ENCODE peak calls at places on chromosomes 16 and 17, in six cellular contexts. One of them, this sample, is unnamed.

GRCh38 chr17:34756670-34757021 is 177.3 kb downstream of the TMEM132E start:
- DNase-seq in anterior cingulate cortex: no peak
- DNase-seq in NCI-H2171: no peak
- DNase-seq in NCI-H1048: no peak
- DNase-seq in HCT116: no peak
- DNase-seq in activated CD8-positive, alpha-beta T cell treated with anti-CD3 and anti-CD28 coated beads, Interleukin-2, amount 10 ng/mL, durations not matched to agents 7 days and 5 days: no peak
- DNase-seq in this sample: no peak

GRCh38 chr17:69609495-69610315 is 195.2 kb downstream of the MAP2K6 start:
- DNase-seq in HCT116: peak; percentile 24
- DNase-seq in NCI-H1048: no peak
- DNase-seq in NCI-H2171: peak; percentile 7
- DNase-seq in activated CD8-positive, alpha-beta T cell treated with anti-CD3 and anti-CD28 coated beads, Interleukin-2, amount 10 ng/mL, durations not matched to agents 7 days and 5 days: no peak
- DNase-seq in anterior cingulate cortex: no peak
- DNase-seq in this sample: no peak

GRCh38 chr16:11133344-11133921 is 122.6 kb downstream of the SOCS1 start:
- DNase-seq in anterior cingulate cortex: no peak
- DNase-seq in NCI-H1048: no peak
- DNase-seq in HCT116: peak; percentile 79
- DNase-seq in activated CD8-positive, alpha-beta T cell treated with anti-CD3 and anti-CD28 coated beads, Interleukin-2, amount 10 ng/mL, durations not matched to agents 7 days and 5 days: no peak
- DNase-seq in NCI-H2171: no peak
- DNase-seq in this sample: peak; percentile 88

GRCh38 chr16:14003119-14003570 is 68.0 kb upstream of the MRTFB start:
- DNase-seq in anterior cingulate cortex: peak; percentile 80
- DNase-seq in activated CD8-positive, alpha-beta T cell treated with anti-CD3 and anti-CD28 coated beads, Interleukin-2, amount 10 ng/mL, durations not matched to agents 7 days and 5 days: no peak
- DNase-seq in NCI-H2171: no peak
- DNase-seq in HCT116: no peak
- DNase-seq in NCI-H1048: no peak
- DNase-seq in this sample: peak; percentile 81

GRCh38 chr16:52573365-52574104 is 26.6 kb upstream of the TOX3 start:
- DNase-seq in anterior cingulate cortex: no peak
- DNase-seq in NCI-H1048: no peak
- DNase-seq in activated CD8-positive, alpha-beta T cell treated with anti-CD3 and anti-CD28 coated beads, Interleukin-2, amount 10 ng/mL, durations not matched to agents 7 days and 5 days: no peak
- DNase-seq in NCI-H2171: no peak
- DNase-seq in HCT116: no peak
- DNase-seq in this sample: no peak

GRCh38 chr16:27473101-27473900 is 71.3 kb downstream of the IL21R start:
- DNase-seq in anterior cingulate cortex: no peak
- DNase-seq in HCT116: no peak
- DNase-seq in activated CD8-positive, alpha-beta T cell treated with anti-CD3 and anti-CD28 coated beads, Interleukin-2, amount 10 ng/mL, durations not matched to agents 7 days and 5 days: no peak
- DNase-seq in NCI-H1048: no peak
- DNase-seq in NCI-H2171: no peak
- DNase-seq in this sample: no peak

GRCh38 chr16:14289692-14290340 is 218.7 kb downstream of the MRTFB start:
- DNase-seq in anterior cingulate cortex: no peak
- DNase-seq in activated CD8-positive, alpha-beta T cell treated with anti-CD3 and anti-CD28 coated beads, Interleukin-2, amount 10 ng/mL, durations not matched to agents 7 days and 5 days: peak; percentile 53
- DNase-seq in NCI-H1048: no peak
- DNase-seq in HCT116: peak; percentile 64
- DNase-seq in NCI-H2171: no peak
- DNase-seq in this sample: no peak

GRCh38 chr17:39636927-39637736 is at the start of gene STARD3:
- DNase-seq in activated CD8-positive, alpha-beta T cell treated with anti-CD3 and anti-CD28 coated beads, Interleukin-2, amount 10 ng/mL, durations not matched to agents 7 days and 5 days: peak; percentile 94
- DNase-seq in NCI-H2171: peak; percentile 89
- DNase-seq in anterior cingulate cortex: peak; percentile 81
- DNase-seq in HCT116: peak; percentile 73
- DNase-seq in NCI-H1048: peak; percentile 70
- DNase-seq in this sample: peak; percentile 95

GRCh38 chr16:19153876-19154275 is 14.2 kb upstream of the SYT17 start:
- DNase-seq in activated CD8-positive, alpha-beta T cell treated with anti-CD3 and anti-CD28 coated beads, Interleukin-2, amount 10 ng/mL, durations not matched to agents 7 days and 5 days: no peak
- DNase-seq in anterior cingulate cortex: no peak
- DNase-seq in HCT116: peak; percentile 77
- DNase-seq in NCI-H2171: peak; percentile 71
- DNase-seq in NCI-H1048: no peak
- DNase-seq in this sample: no peak

GRCh38 chr17:43648916-43649315 is 12.8 kb downstream of the MEOX1 start:
- DNase-seq in NCI-H1048: no peak
- DNase-seq in NCI-H2171: no peak
- DNase-seq in HCT116: no peak
- DNase-seq in activated CD8-positive, alpha-beta T cell treated with anti-CD3 and anti-CD28 coated beads, Interleukin-2, amount 10 ng/mL, durations not matched to agents 7 days and 5 days: no peak
- DNase-seq in anterior cingulate cortex: no peak
- DNase-seq in this sample: no peak

GRCh38 chr16:9099131-9099625 is 7.7 kb downstream of the HAPSTR1 start:
- DNase-seq in NCI-H1048: no peak
- DNase-seq in NCI-H2171: no peak
- DNase-seq in activated CD8-positive, alpha-beta T cell treated with anti-CD3 and anti-CD28 coated beads, Interleukin-2, amount 10 ng/mL, durations not matched to agents 7 days and 5 days: no peak
- DNase-seq in HCT116: no peak
- DNase-seq in anterior cingulate cortex: no peak
- DNase-seq in this sample: no peak

GRCh38 chr16:88287219-88287618 is 95.5 kb upstream of the ZNF469 start:
- DNase-seq in activated CD8-positive, alpha-beta T cell treated with anti-CD3 and anti-CD28 coated beads, Interleukin-2, amount 10 ng/mL, durations not matched to agents 7 days and 5 days: peak; percentile 71
- DNase-seq in NCI-H2171: no peak
- DNase-seq in NCI-H1048: no peak
- DNase-seq in HCT116: peak; percentile 63
- DNase-seq in anterior cingulate cortex: no peak
- DNase-seq in this sample: no peak

GRCh38 chr17:78124836-78125137 is 3.8 kb downstream of the TMC6 start:
- DNase-seq in NCI-H1048: no peak
- DNase-seq in anterior cingulate cortex: no peak
- DNase-seq in activated CD8-positive, alpha-beta T cell treated with anti-CD3 and anti-CD28 coated beads, Interleukin-2, amount 10 ng/mL, durations not matched to agents 7 days and 5 days: no peak
- DNase-seq in NCI-H2171: no peak
- DNase-seq in HCT116: no peak
- DNase-seq in this sample: no peak

GRCh38 chr16:77790964-77791363 is 2.6 kb downstream of the VAT1L start:
- DNase-seq in NCI-H2171: no peak
- DNase-seq in NCI-H1048: no peak
- DNase-seq in anterior cingulate cortex: no peak
- DNase-seq in activated CD8-positive, alpha-beta T cell treated with anti-CD3 and anti-CD28 coated beads, Interleukin-2, amount 10 ng/mL, durations not matched to agents 7 days and 5 days: no peak
- DNase-seq in HCT116: no peak
- DNase-seq in this sample: no peak

GRCh38 chr17:74334393-74335039 is 8.5 kb downstream of the KIF19 start:
- DNase-seq in activated CD8-positive, alpha-beta T cell treated with anti-CD3 and anti-CD28 coated beads, Interleukin-2, amount 10 ng/mL, durations not matched to agents 7 days and 5 days: no peak
- DNase-seq in HCT116: no peak
- DNase-seq in anterior cingulate cortex: no peak
- DNase-seq in NCI-H1048: no peak
- DNase-seq in NCI-H2171: no peak
- DNase-seq in this sample: no peak

GRCh38 chr17:67105213-67105612 is 60.9 kb downstream of the CACNG1 start:
- DNase-seq in HCT116: no peak
- DNase-seq in activated CD8-positive, alpha-beta T cell treated with anti-CD3 and anti-CD28 coated beads, Interleukin-2, amount 10 ng/mL, durations not matched to agents 7 days and 5 days: no peak
- DNase-seq in anterior cingulate cortex: no peak
- DNase-seq in NCI-H1048: no peak
- DNase-seq in NCI-H2171: no peak
- DNase-seq in this sample: no peak

GRCh38 chr17:69763503-69763902 is 311.5 kb upstream of the KCNJ16 start:
- DNase-seq in NCI-H2171: no peak
- DNase-seq in activated CD8-positive, alpha-beta T cell treated with anti-CD3 and anti-CD28 coated beads, Interleukin-2, amount 10 ng/mL, durations not matched to agents 7 days and 5 days: no peak
- DNase-seq in NCI-H1048: no peak
- DNase-seq in anterior cingulate cortex: no peak
- DNase-seq in HCT116: no peak
- DNase-seq in this sample: no peak

GRCh38 chr16:77169650-77170236 is 21.2 kb upstream of the MON1B start:
- DNase-seq in NCI-H1048: no peak
- DNase-seq in activated CD8-positive, alpha-beta T cell treated with anti-CD3 and anti-CD28 coated beads, Interleukin-2, amount 10 ng/mL, durations not matched to agents 7 days and 5 days: peak; percentile 64
- DNase-seq in HCT116: peak; percentile 42
- DNase-seq in NCI-H2171: peak; percentile 18
- DNase-seq in anterior cingulate cortex: no peak
- DNase-seq in this sample: no peak

GRCh38 chr17:74778960-74779359 is 2.8 kb upstream of the NAT9 start:
- DNase-seq in NCI-H1048: no peak
- DNase-seq in anterior cingulate cortex: no peak
- DNase-seq in activated CD8-positive, alpha-beta T cell treated with anti-CD3 and anti-CD28 coated beads, Interleukin-2, amount 10 ng/mL, durations not matched to agents 7 days and 5 days: no peak
- DNase-seq in HCT116: no peak
- DNase-seq in NCI-H2171: no peak
- DNase-seq in this sample: no peak

GRCh38 chr17:80726558-80727408 is 182.1 kb downstream of the RPTOR start:
- DNase-seq in anterior cingulate cortex: no peak
- DNase-seq in NCI-H2171: no peak
- DNase-seq in NCI-H1048: no peak
- DNase-seq in activated CD8-positive, alpha-beta T cell treated with anti-CD3 and anti-CD28 coated beads, Interleukin-2, amount 10 ng/mL, durations not matched to agents 7 days and 5 days: no peak
- DNase-seq in HCT116: no peak
- DNase-seq in this sample: no peak

GRCh38 chr17:63519972-63520882 is 2.9 kb upstream of the KCNH6 start:
- DNase-seq in activated CD8-positive, alpha-beta T cell treated with anti-CD3 and anti-CD28 coated beads, Interleukin-2, amount 10 ng/mL, durations not matched to agents 7 days and 5 days: no peak
- DNase-seq in NCI-H2171: peak; percentile 70
- DNase-seq in anterior cingulate cortex: no peak
- DNase-seq in NCI-H1048: no peak
- DNase-seq in HCT116: no peak
- DNase-seq in this sample: no peak

GRCh38 chr17:48547839-48548686 is 3.2 kb upstream of the HOXB2 start:
- DNase-seq in anterior cingulate cortex: no peak
- DNase-seq in activated CD8-positive, alpha-beta T cell treated with anti-CD3 and anti-CD28 coated beads, Interleukin-2, amount 10 ng/mL, durations not matched to agents 7 days and 5 days: peak; percentile 68
- DNase-seq in NCI-H2171: no peak
- DNase-seq in HCT116: no peak
- DNase-seq in NCI-H1048: no peak
- DNase-seq in this sample: no peak

GRCh38 chr17:38703742-38704644 is 1.1 kb upstream of the MLLT6 start:
- DNase-seq in NCI-H2171: peak; percentile 13
- DNase-seq in NCI-H1048: peak; percentile 67
- DNase-seq in anterior cingulate cortex: no peak
- DNase-seq in activated CD8-positive, alpha-beta T cell treated with anti-CD3 and anti-CD28 coated beads, Interleukin-2, amount 10 ng/mL, durations not matched to agents 7 days and 5 days: peak; percentile 86
- DNase-seq in HCT116: peak; percentile 81
- DNase-seq in this sample: peak; percentile 90

GRCh38 chr16:82523786-82524185 is 103.0 kb upstream of the CDH13 start:
- DNase-seq in HCT116: no peak
- DNase-seq in anterior cingulate cortex: no peak
- DNase-seq in NCI-H1048: no peak
- DNase-seq in activated CD8-positive, alpha-beta T cell treated with anti-CD3 and anti-CD28 coated beads, Interleukin-2, amount 10 ng/mL, durations not matched to agents 7 days and 5 days: no peak
- DNase-seq in NCI-H2171: no peak
- DNase-seq in this sample: no peak

GRCh38 chr17:61412860-61413653 is 13.4 kb downstream of the TBX2 start:
- DNase-seq in activated CD8-positive, alpha-beta T cell treated with anti-CD3 and anti-CD28 coated beads, Interleukin-2, amount 10 ng/mL, durations not matched to agents 7 days and 5 days: no peak
- DNase-seq in NCI-H1048: no peak
- DNase-seq in HCT116: no peak
- DNase-seq in anterior cingulate cortex: no peak
- DNase-seq in NCI-H2171: no peak
- DNase-seq in this sample: peak; percentile 78

GRCh38 chr16:5709889-5710288 is 612.3 kb upstream of the EEF2KMT start:
- DNase-seq in NCI-H2171: no peak
- DNase-seq in activated CD8-positive, alpha-beta T cell treated with anti-CD3 and anti-CD28 coated beads, Interleukin-2, amount 10 ng/mL, durations not matched to agents 7 days and 5 days: no peak
- DNase-seq in HCT116: no peak
- DNase-seq in NCI-H1048: no peak
- DNase-seq in anterior cingulate cortex: no peak
- DNase-seq in this sample: no peak

GRCh38 chr16:89360760-89361435 is 129.5 kb downstream of the ANKRD11 start:
- DNase-seq in NCI-H1048: no peak
- DNase-seq in activated CD8-positive, alpha-beta T cell treated with anti-CD3 and anti-CD28 coated beads, Interleukin-2, amount 10 ng/mL, durations not matched to agents 7 days and 5 days: peak; percentile 93
- DNase-seq in HCT116: no peak
- DNase-seq in anterior cingulate cortex: no peak
- DNase-seq in NCI-H2171: no peak
- DNase-seq in this sample: no peak

GRCh38 chr16:74575175-74575804 is 31.6 kb downstream of the GLG1 start:
- DNase-seq in NCI-H1048: no peak
- DNase-seq in NCI-H2171: no peak
- DNase-seq in activated CD8-positive, alpha-beta T cell treated with anti-CD3 and anti-CD28 coated beads, Interleukin-2, amount 10 ng/mL, durations not matched to agents 7 days and 5 days: no peak
- DNase-seq in HCT116: no peak
- DNase-seq in anterior cingulate cortex: no peak
- DNase-seq in this sample: no peak

GRCh38 chr17:66348605-66349165 is 46.3 kb downstream of the PRKCA start:
- DNase-seq in anterior cingulate cortex: no peak
- DNase-seq in activated CD8-positive, alpha-beta T cell treated with anti-CD3 and anti-CD28 coated beads, Interleukin-2, amount 10 ng/mL, durations not matched to agents 7 days and 5 days: no peak
- DNase-seq in NCI-H2171: peak; percentile 59
- DNase-seq in HCT116: peak; percentile 22
- DNase-seq in NCI-H1048: no peak
- DNase-seq in this sample: no peak

GRCh38 chr17:74780443-74781238 is 4.5 kb upstream of the NAT9 start:
- DNase-seq in NCI-H2171: no peak
- DNase-seq in anterior cingulate cortex: no peak
- DNase-seq in activated CD8-positive, alpha-beta T cell treated with anti-CD3 and anti-CD28 coated beads, Interleukin-2, amount 10 ng/mL, durations not matched to agents 7 days and 5 days: peak; percentile 62
- DNase-seq in HCT116: peak; percentile 61
- DNase-seq in NCI-H1048: no peak
- DNase-seq in this sample: no peak

GRCh38 chr17:38729886-38730525 is at the start of gene CISD3:
- DNase-seq in HCT116: peak; percentile 60
- DNase-seq in anterior cingulate cortex: peak; percentile 33
- DNase-seq in activated CD8-positive, alpha-beta T cell treated with anti-CD3 and anti-CD28 coated beads, Interleukin-2, amount 10 ng/mL, durations not matched to agents 7 days and 5 days: peak; percentile 88
- DNase-seq in NCI-H1048: peak; percentile 44
- DNase-seq in NCI-H2171: peak; percentile 88
- DNase-seq in this sample: peak; percentile 88

GRCh38 chr17:20246692-20247091 is 220.6 kb downstream of the LGALS9B start:
- DNase-seq in NCI-H1048: no peak
- DNase-seq in HCT116: no peak
- DNase-seq in activated CD8-positive, alpha-beta T cell treated with anti-CD3 and anti-CD28 coated beads, Interleukin-2, amount 10 ng/mL, durations not matched to agents 7 days and 5 days: no peak
- DNase-seq in NCI-H2171: no peak
- DNase-seq in anterior cingulate cortex: no peak
- DNase-seq in this sample: no peak

GRCh38 chr17:35291802-35292201 is 48.9 kb downstream of the SLFN5 start:
- DNase-seq in NCI-H2171: no peak
- DNase-seq in activated CD8-positive, alpha-beta T cell treated with anti-CD3 and anti-CD28 coated beads, Interleukin-2, amount 10 ng/mL, durations not matched to agents 7 days and 5 days: no peak
- DNase-seq in NCI-H1048: no peak
- DNase-seq in HCT116: no peak
- DNase-seq in anterior cingulate cortex: no peak
- DNase-seq in this sample: no peak

GRCh38 chr16:67252806-67253497 is 4.2 kb downstream of the SLC9A5 start:
- DNase-seq in NCI-H1048: no peak
- DNase-seq in activated CD8-positive, alpha-beta T cell treated with anti-CD3 and anti-CD28 coated beads, Interleukin-2, amount 10 ng/mL, durations not matched to agents 7 days and 5 days: no peak
- DNase-seq in anterior cingulate cortex: no peak
- DNase-seq in NCI-H2171: no peak
- DNase-seq in HCT116: no peak
- DNase-seq in this sample: no peak

GRCh38 chr16:23013484-23013883 is 135.8 kb downstream of the USP31 start:
- DNase-seq in NCI-H1048: no peak
- DNase-seq in activated CD8-positive, alpha-beta T cell treated with anti-CD3 and anti-CD28 coated beads, Interleukin-2, amount 10 ng/mL, durations not matched to agents 7 days and 5 days: no peak
- DNase-seq in anterior cingulate cortex: no peak
- DNase-seq in NCI-H2171: no peak
- DNase-seq in HCT116: peak; percentile 19
- DNase-seq in this sample: no peak

This sample was measured in suprapubic skin.